ENCODE peak calls at places on chromosome 19, in ten cellular contexts. W, N, M, H, P, D, K, C, Q and J are unnamed samples.

GRCh38 chr19:45812297-45812696 is 2.8 kb downstream of the RSPH6A start:
- DNase-seq in M (no peak), Q (no peak), K (no peak), P (no peak), C (no peak), W (no peak), H (no peak), N (no peak), D (no peak), J (no peak)

GRCh38 chr19:29841559-29842367 is 30.0 kb downstream of the CCNE1 start:
- DNase-seq in N (no peak), P (no peak), W (no peak), C (no peak), Q (no peak), D (peak), K (no peak), H (no peak), M (no peak), J (no peak)

GRCh38 chr19:48999481-49000325 is 6.0 kb downstream of the RUVBL2 start:
- DNase-seq in C (peak), M (peak), K (no peak), H (no peak), N (no peak), P (no peak), Q (no peak), W (peak), D (peak), J (peak)

GRCh38 chr19:4264812-4265211 is 14.3 kb upstream of the SHD start:
- DNase-seq in W (no peak), K (no peak), P (no peak), N (no peak), C (no peak), D (no peak), H (no peak), Q (no peak), M (peak), J (no peak)

GRCh38 chr19:37932985-37933953 is 26.3 kb downstream of the SIPA1L3 start:
- DNase-seq in H (no peak), P (peak), W (no peak), C (no peak), N (peak), M (no peak), K (peak), Q (no peak), D (peak), J (no peak)

GRCh38 chr19:645912-646797 is 6.5 kb downstream of the FGF22 start:
- DNase-seq in K (no peak), M (no peak), H (no peak), P (no peak), W (no peak), C (no peak), D (no peak), Q (no peak), N (no peak), J (no peak)

GRCh38 chr19:44552324-44552723 is 22.8 kb upstream of the CEACAM20 start:
- DNase-seq in C (peak), M (no peak), D (peak), N (no peak), W (no peak), K (no peak), P (no peak), Q (no peak), H (no peak), J (no peak)

GRCh38 chr19:54502518-54503048 is at the start of gene LAIR2:
- DNase-seq in C (no peak), Q (no peak), W (no peak), D (no peak), M (no peak), P (no peak), H (no peak), N (no peak), K (no peak), J (no peak)

GRCh38 chr19:18364826-18365528 is 21.0 kb upstream of the GDF15 start:
- DNase-seq in W (no peak), C (no peak), N (no peak), M (no peak), K (peak), H (no peak), Q (peak), P (peak), D (peak), J (no peak)

GRCh38 chr19:10981496-10981895 is 20.7 kb downstream of the SMARCA4 start:
- DNase-seq in Q (no peak), C (no peak), M (no peak), N (no peak), D (peak), W (no peak), H (no peak), P (no peak), K (no peak), J (no peak)

GRCh38 chr19:49515767-49516166 is 3.3 kb downstream of the FCGRT start:
- DNase-seq in D (no peak), H (no peak), Q (no peak), K (no peak), W (no peak), N (no peak), C (no peak), P (no peak), M (no peak), J (no peak)

GRCh38 chr19:52296400-52296772 is 583 bp upstream of the ZNF480 start:
- DNase-seq in N (no peak), D (no peak), H (no peak), Q (no peak), P (no peak), K (no peak), W (no peak), M (no peak), C (no peak), J (no peak)

GRCh38 chr19:7072541-7072940 is 3.0 kb downstream of the ZNF557 start:
- DNase-seq in C (no peak), K (no peak), N (no peak), H (no peak), Q (no peak), D (no peak), P (no peak), M (no peak), W (no peak), J (no peak)

GRCh38 chr19:23391239-23391638 is 4.0 kb downstream of the ZNF91 start:
- DNase-seq in C (no peak), H (no peak), K (no peak), Q (no peak), P (no peak), D (no peak), N (no peak), M (no peak), W (no peak), J (no peak)

GRCh38 chr19:38970664-38971532 is 4.6 kb downstream of the FBXO17 start:
- DNase-seq in N (no peak), D (peak), H (no peak), W (no peak), K (no peak), Q (no peak), P (peak), M (no peak), C (no peak), J (no peak)

GRCh38 chr19:33797821-33798633 is 1.4 kb downstream of the KCTD15 start:
- DNase-seq in P (no peak), W (no peak), K (no peak), D (peak), C (no peak), Q (no peak), M (no peak), H (no peak), N (no peak), J (no peak)

GRCh38 chr19:18156841-18157464 is 4.0 kb downstream of the PIK3R2 start:
- DNase-seq in W (no peak), K (peak), H (no peak), P (peak), C (no peak), Q (no peak), D (peak), N (no peak), M (no peak), J (no peak)